ENCODE peak calls at places on chromosome 9, in ten cellular contexts. One of them, this sample, is unnamed.

GRCh38 chr9:5455181-5455580 is 4.8 kb downstream of the CD274 start:
- DNase-seq in HFFc6: peak
- DNase-seq in HCT116: no peak
- DNase-seq in LoVo: no peak
- DNase-seq in WTC11: no peak
- DNase-seq in NCI-H748 treated with DMSO at 0.1 percent for 48 hours: no peak
- DNase-seq in stimulated activated CD8-positive, alpha-beta memory T cell treated with anti-CD3 and anti-CD28 coated beads, Interleukin-15, amount 100 ng/mL, for 4 hours: no peak
- DNase-seq in sigmoid colon: no peak
- DNase-seq in left cardiac atrium: no peak
- DNase-seq in C1 segment of cervical spinal cord: no peak
- DNase-seq in this sample: no peak

GRCh38 chr9:89593776-89594427 is 10.9 kb upstream of the GADD45G start:
- DNase-seq in sigmoid colon: no peak
- DNase-seq in HFFc6: peak
- DNase-seq in NCI-H748 treated with DMSO at 0.1 percent for 48 hours: peak
- DNase-seq in WTC11: peak
- DNase-seq in C1 segment of cervical spinal cord: no peak
- DNase-seq in LoVo: peak
- DNase-seq in stimulated activated CD8-positive, alpha-beta memory T cell treated with anti-CD3 and anti-CD28 coated beads, Interleukin-15, amount 100 ng/mL, for 4 hours: peak
- DNase-seq in left cardiac atrium: peak
- DNase-seq in HCT116: no peak
- DNase-seq in this sample: no peak

GRCh38 chr9:83154821-83155220 is 91.9 kb upstream of the RASEF start:
- DNase-seq in NCI-H748 treated with DMSO at 0.1 percent for 48 hours: no peak
- DNase-seq in sigmoid colon: no peak
- DNase-seq in HCT116: no peak
- DNase-seq in HFFc6: no peak
- DNase-seq in left cardiac atrium: no peak
- DNase-seq in WTC11: no peak
- DNase-seq in LoVo: no peak
- DNase-seq in stimulated activated CD8-positive, alpha-beta memory T cell treated with anti-CD3 and anti-CD28 coated beads, Interleukin-15, amount 100 ng/mL, for 4 hours: no peak
- DNase-seq in C1 segment of cervical spinal cord: no peak
- DNase-seq in this sample: no peak

GRCh38 chr9:6049798-6050197 is 34.4 kb upstream of the RANBP6 start:
- DNase-seq in left cardiac atrium: no peak
- DNase-seq in HFFc6: peak
- DNase-seq in WTC11: peak
- DNase-seq in NCI-H748 treated with DMSO at 0.1 percent for 48 hours: no peak
- DNase-seq in C1 segment of cervical spinal cord: no peak
- DNase-seq in HCT116: peak
- DNase-seq in stimulated activated CD8-positive, alpha-beta memory T cell treated with anti-CD3 and anti-CD28 coated beads, Interleukin-15, amount 100 ng/mL, for 4 hours: no peak
- DNase-seq in LoVo: no peak
- DNase-seq in sigmoid colon: no peak
- DNase-seq in this sample: no peak

GRCh38 chr9:9557804-9558334 is 1054.9 kb downstream of the PTPRD start:
- DNase-seq in NCI-H748 treated with DMSO at 0.1 percent for 48 hours: no peak
- DNase-seq in left cardiac atrium: no peak
- DNase-seq in HCT116: no peak
- DNase-seq in sigmoid colon: no peak
- DNase-seq in C1 segment of cervical spinal cord: no peak
- DNase-seq in LoVo: no peak
- DNase-seq in WTC11: no peak
- DNase-seq in HFFc6: no peak
- DNase-seq in stimulated activated CD8-positive, alpha-beta memory T cell treated with anti-CD3 and anti-CD28 coated beads, Interleukin-15, amount 100 ng/mL, for 4 hours: no peak
- DNase-seq in this sample: no peak

GRCh38 chr9:3004572-3004971 is 160.7 kb upstream of the PUM3 start:
- DNase-seq in NCI-H748 treated with DMSO at 0.1 percent for 48 hours: no peak
- DNase-seq in LoVo: no peak
- DNase-seq in WTC11: no peak
- DNase-seq in HFFc6: no peak
- DNase-seq in stimulated activated CD8-positive, alpha-beta memory T cell treated with anti-CD3 and anti-CD28 coated beads, Interleukin-15, amount 100 ng/mL, for 4 hours: no peak
- DNase-seq in sigmoid colon: no peak
- DNase-seq in HCT116: no peak
- DNase-seq in C1 segment of cervical spinal cord: no peak
- DNase-seq in left cardiac atrium: no peak
- DNase-seq in this sample: no peak

GRCh38 chr9:71683598-71684235 is 84.6 kb downstream of the CEMIP2 start:
- DNase-seq in sigmoid colon: no peak
- DNase-seq in HCT116: peak
- DNase-seq in HFFc6: peak
- DNase-seq in LoVo: peak
- DNase-seq in stimulated activated CD8-positive, alpha-beta memory T cell treated with anti-CD3 and anti-CD28 coated beads, Interleukin-15, amount 100 ng/mL, for 4 hours: no peak
- DNase-seq in C1 segment of cervical spinal cord: no peak
- DNase-seq in NCI-H748 treated with DMSO at 0.1 percent for 48 hours: no peak
- DNase-seq in WTC11: peak
- DNase-seq in left cardiac atrium: peak
- DNase-seq in this sample: no peak

GRCh38 chr9:131620764-131621520 is 75.6 kb downstream of the PRRT1B start:
- DNase-seq in HFFc6: no peak
- DNase-seq in left cardiac atrium: no peak
- DNase-seq in LoVo: no peak
- DNase-seq in sigmoid colon: no peak
- DNase-seq in WTC11: no peak
- DNase-seq in HCT116: no peak
- DNase-seq in stimulated activated CD8-positive, alpha-beta memory T cell treated with anti-CD3 and anti-CD28 coated beads, Interleukin-15, amount 100 ng/mL, for 4 hours: no peak
- DNase-seq in C1 segment of cervical spinal cord: no peak
- DNase-seq in NCI-H748 treated with DMSO at 0.1 percent for 48 hours: no peak
- DNase-seq in this sample: no peak

GRCh38 chr9:88458716-88459115 is 70.5 kb downstream of the SPIN1 start:
- DNase-seq in stimulated activated CD8-positive, alpha-beta memory T cell treated with anti-CD3 and anti-CD28 coated beads, Interleukin-15, amount 100 ng/mL, for 4 hours: no peak
- DNase-seq in sigmoid colon: no peak
- DNase-seq in LoVo: no peak
- DNase-seq in WTC11: no peak
- DNase-seq in left cardiac atrium: no peak
- DNase-seq in C1 segment of cervical spinal cord: no peak
- DNase-seq in HCT116: no peak
- DNase-seq in NCI-H748 treated with DMSO at 0.1 percent for 48 hours: no peak
- DNase-seq in HFFc6: peak
- DNase-seq in this sample: no peak

GRCh38 chr9:38309324-38310195 is 82.9 kb upstream of the ALDH1B1 start:
- DNase-seq in LoVo: no peak
- DNase-seq in WTC11: no peak
- DNase-seq in NCI-H748 treated with DMSO at 0.1 percent for 48 hours: no peak
- DNase-seq in left cardiac atrium: no peak
- DNase-seq in HFFc6: peak
- DNase-seq in C1 segment of cervical spinal cord: no peak
- DNase-seq in HCT116: no peak
- DNase-seq in stimulated activated CD8-positive, alpha-beta memory T cell treated with anti-CD3 and anti-CD28 coated beads, Interleukin-15, amount 100 ng/mL, for 4 hours: no peak
- DNase-seq in sigmoid colon: no peak
- DNase-seq in this sample: no peak

GRCh38 chr9:28464817-28465216 is 891.5 kb upstream of the C9orf72 start:
- DNase-seq in stimulated activated CD8-positive, alpha-beta memory T cell treated with anti-CD3 and anti-CD28 coated beads, Interleukin-15, amount 100 ng/mL, for 4 hours: no peak
- DNase-seq in C1 segment of cervical spinal cord: no peak
- DNase-seq in WTC11: no peak
- DNase-seq in NCI-H748 treated with DMSO at 0.1 percent for 48 hours: no peak
- DNase-seq in HCT116: no peak
- DNase-seq in LoVo: no peak
- DNase-seq in HFFc6: no peak
- DNase-seq in left cardiac atrium: no peak
- DNase-seq in sigmoid colon: no peak
- DNase-seq in this sample: no peak

This sample was measured in caudate nucleus.